ENCODE peak calls at places on chromosomes 13 and 19, in five cellular contexts. One of them, this sample, is unnamed. For H3K9me3, the result is how much of the 10 kb centered on the place peaks cover.

GRCh38 chr19:32224371-32225244 is 120.8 kb upstream of the ZNF507 start:
- DNase-seq in cardiac muscle cell: peak
- DNase-seq in right atrium auricular region: no peak
- DNase-seq in CD4-positive, alpha-beta T cell: peak
- DNase-seq in H9: peak
- DNase-seq in this sample: no peak

GRCh38 chr13:79621449-79621848 is 140.5 kb downstream of the NDFIP2 start:
- DNase-seq in cardiac muscle cell: no peak
- DNase-seq in right atrium auricular region: no peak
- DNase-seq in CD4-positive, alpha-beta T cell: no peak
- DNase-seq in H9: no peak
- DNase-seq in this sample: no peak

GRCh38 chr19:1651548-1652394 is 644 bp downstream of the TCF3 start:
- DNase-seq in cardiac muscle cell: peak
- DNase-seq in right atrium auricular region: no peak
- DNase-seq in CD4-positive, alpha-beta T cell: peak
- DNase-seq in H9: no peak
- DNase-seq in this sample: no peak

GRCh38 chr13:81408647-81409046 is 1067.7 kb upstream of the SPRY2 start:
- DNase-seq in cardiac muscle cell: no peak
- DNase-seq in right atrium auricular region: no peak
- DNase-seq in CD4-positive, alpha-beta T cell: no peak
- DNase-seq in H9: no peak
- DNase-seq in this sample: no peak

GRCh38 chr19:46723471-46723870 is 6.6 kb upstream of the PRKD2 start:
- DNase-seq in cardiac muscle cell: no peak
- DNase-seq in right atrium auricular region: no peak
- DNase-seq in CD4-positive, alpha-beta T cell: no peak
- DNase-seq in H9: no peak
- DNase-seq in this sample: no peak

GRCh38 chr13:72839831-72840426 is 58.0 kb downstream of the PIBF1 start:
- DNase-seq in cardiac muscle cell: peak
- DNase-seq in right atrium auricular region: no peak
- DNase-seq in CD4-positive, alpha-beta T cell: no peak
- DNase-seq in H9: peak
- DNase-seq in this sample: no peak

GRCh38 chr19:6058411-6059201 is 51.7 kb downstream of the RFX2 start:
- DNase-seq in cardiac muscle cell: no peak
- DNase-seq in right atrium auricular region: peak
- DNase-seq in CD4-positive, alpha-beta T cell: no peak
- DNase-seq in H9: no peak
- DNase-seq in this sample: peak

GRCh38 chr13:23810842-23811241 is 78.4 kb downstream of the MIPEP start:
- DNase-seq in cardiac muscle cell: no peak
- DNase-seq in right atrium auricular region: no peak
- DNase-seq in CD4-positive, alpha-beta T cell: no peak
- DNase-seq in H9: no peak
- DNase-seq in this sample: no peak

GRCh38 chr19:18590273-18591272 is 2.0 kb downstream of the REX1BD start:
- DNase-seq in cardiac muscle cell: peak
- DNase-seq in right atrium auricular region: peak
- DNase-seq in CD4-positive, alpha-beta T cell: no peak
- DNase-seq in H9: peak
- DNase-seq in this sample: peak

GRCh38 chr13:99218545-99218944 is 17.9 kb downstream of the UBAC2 start:
- DNase-seq in cardiac muscle cell: no peak
- DNase-seq in right atrium auricular region: peak
- DNase-seq in CD4-positive, alpha-beta T cell: no peak
- DNase-seq in H9: no peak
- DNase-seq in this sample: no peak

GRCh38 chr13:99228737-99229691 is 28.4 kb downstream of the UBAC2 start:
- DNase-seq in cardiac muscle cell: no peak
- DNase-seq in right atrium auricular region: no peak
- DNase-seq in CD4-positive, alpha-beta T cell: no peak
- DNase-seq in H9: no peak
- DNase-seq in this sample: no peak

GRCh38 chr19:33251076-33251475 is 25.4 kb upstream of the SLC7A10 start:
- DNase-seq in cardiac muscle cell: no peak
- DNase-seq in right atrium auricular region: no peak
- DNase-seq in CD4-positive, alpha-beta T cell: no peak
- DNase-seq in H9: no peak
- DNase-seq in this sample: no peak

GRCh38 chr19:3942790-3943409 is 10.0 kb downstream of the NMRK2 start:
- DNase-seq in cardiac muscle cell: no peak
- DNase-seq in right atrium auricular region: no peak
- DNase-seq in CD4-positive, alpha-beta T cell: no peak
- DNase-seq in H9: no peak
- DNase-seq in this sample: no peak

GRCh38 chr19:46946090-46946489 is 73.5 kb upstream of the NPAS1 start:
- DNase-seq in cardiac muscle cell: no peak
- DNase-seq in right atrium auricular region: no peak
- DNase-seq in CD4-positive, alpha-beta T cell: no peak
- DNase-seq in H9: no peak
- DNase-seq in this sample: no peak

GRCh38 chr13:35266412-35266811 is 210.1 kb downstream of the MAB21L1 start:
- DNase-seq in cardiac muscle cell: no peak
- DNase-seq in right atrium auricular region: no peak
- DNase-seq in CD4-positive, alpha-beta T cell: no peak
- DNase-seq in H9: no peak
- DNase-seq in this sample: no peak

GRCh38 chr13:110127986-110128511 is 178.9 kb downstream of the COL4A1 start:
- DNase-seq in cardiac muscle cell: no peak
- DNase-seq in right atrium auricular region: peak
- DNase-seq in CD4-positive, alpha-beta T cell: no peak
- DNase-seq in H9: no peak
- DNase-seq in this sample: no peak

GRCh38 chr19:49849433-49850220 is 1.3 kb upstream of the PTOV1 start:
- DNase-seq in cardiac muscle cell: no peak
- DNase-seq in right atrium auricular region: no peak
- DNase-seq in CD4-positive, alpha-beta T cell: no peak
- DNase-seq in H9: no peak
- DNase-seq in this sample: no peak

GRCh38 chr19:58406818-58407657 is 1.4 kb upstream of the ZNF584 start:
- DNase-seq in cardiac muscle cell: no peak
- DNase-seq in right atrium auricular region: no peak
- DNase-seq in CD4-positive, alpha-beta T cell: no peak
- DNase-seq in H9: peak
- DNase-seq in this sample: no peak

GRCh38 chr13:30685320-30685859 is 50.0 kb upstream of the ALOX5AP start:
- DNase-seq in cardiac muscle cell: no peak
- DNase-seq in right atrium auricular region: no peak
- DNase-seq in CD4-positive, alpha-beta T cell: no peak
- DNase-seq in H9: no peak
- DNase-seq in this sample: no peak

GRCh38 chr13:110030394-110030928 is 244.1 kb upstream of the IRS2 start:
- DNase-seq in cardiac muscle cell: no peak
- DNase-seq in right atrium auricular region: no peak
- DNase-seq in CD4-positive, alpha-beta T cell: no peak
- DNase-seq in H9: no peak
- DNase-seq in this sample: no peak

GRCh38 chr19:16588089-16588823 is 16.0 kb upstream of the SLC35E1 start:
- DNase-seq in cardiac muscle cell: peak
- DNase-seq in right atrium auricular region: no peak
- DNase-seq in CD4-positive, alpha-beta T cell: peak
- DNase-seq in H9: peak
- DNase-seq in this sample: no peak

GRCh38 chr19:52020506-52020905 is 7.7 kb downstream of the ZNF614 start:
- DNase-seq in cardiac muscle cell: no peak
- DNase-seq in right atrium auricular region: no peak
- DNase-seq in CD4-positive, alpha-beta T cell: no peak
- DNase-seq in H9: no peak
- DNase-seq in this sample: no peak

DNA sequence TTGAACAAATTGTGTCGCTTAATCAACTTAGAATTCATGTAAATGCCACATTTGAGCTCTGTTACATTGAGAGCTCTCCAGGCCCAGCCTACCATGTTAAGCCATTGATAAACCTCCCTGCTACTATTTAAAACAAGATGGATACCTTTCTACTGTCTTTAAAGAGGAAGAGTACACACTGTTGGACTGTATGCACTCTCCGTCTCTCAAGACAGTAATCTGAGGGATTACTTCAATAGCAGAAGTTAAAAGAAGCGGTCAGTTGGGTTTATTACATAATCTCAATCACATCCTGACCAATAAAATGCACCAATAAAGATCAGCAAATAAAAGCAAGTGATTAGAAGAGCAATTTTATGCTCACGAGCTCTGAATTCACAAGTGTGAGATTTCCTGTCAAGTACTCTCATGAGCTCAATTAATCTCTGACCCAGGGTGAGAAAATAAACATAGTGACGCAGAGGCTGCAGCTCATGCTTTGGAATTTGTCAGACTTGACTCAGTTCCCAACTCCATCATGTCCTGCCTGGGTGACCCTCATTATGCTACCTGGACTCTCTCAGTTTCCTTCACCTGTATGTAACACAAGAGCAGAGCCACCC is 12.3 kb downstream of the ABCC4 start:
- DNase-seq in cardiac muscle cell: no peak
- DNase-seq in right atrium auricular region: no peak
- DNase-seq in CD4-positive, alpha-beta T cell: no peak
- DNase-seq in H9: no peak
- DNase-seq in this sample: no peak
- H3K27ac ChIP-seq in cardiac muscle cell: no peak
- H3K27ac ChIP-seq in right atrium auricular region: no peak
- H3K27ac ChIP-seq in CD4-positive, alpha-beta T cell: no peak
- H3K27ac ChIP-seq in H9: no peak
- H3K27ac ChIP-seq in this sample: no peak

GRCh38 chr13:53946500-53946899 is 917.9 kb downstream of the OLFM4 start:
- DNase-seq in cardiac muscle cell: no peak
- DNase-seq in right atrium auricular region: no peak
- DNase-seq in CD4-positive, alpha-beta T cell: no peak
- DNase-seq in H9: no peak
- DNase-seq in this sample: no peak
- H3K9me3 ChIP-seq in cardiac muscle cell: under half
- H3K9me3 ChIP-seq in right atrium auricular region: under half
- H3K9me3 ChIP-seq in CD4-positive, alpha-beta T cell: under half
- H3K9me3 ChIP-seq in H9: under half
- H3K9me3 ChIP-seq in this sample: under half

DNA sequence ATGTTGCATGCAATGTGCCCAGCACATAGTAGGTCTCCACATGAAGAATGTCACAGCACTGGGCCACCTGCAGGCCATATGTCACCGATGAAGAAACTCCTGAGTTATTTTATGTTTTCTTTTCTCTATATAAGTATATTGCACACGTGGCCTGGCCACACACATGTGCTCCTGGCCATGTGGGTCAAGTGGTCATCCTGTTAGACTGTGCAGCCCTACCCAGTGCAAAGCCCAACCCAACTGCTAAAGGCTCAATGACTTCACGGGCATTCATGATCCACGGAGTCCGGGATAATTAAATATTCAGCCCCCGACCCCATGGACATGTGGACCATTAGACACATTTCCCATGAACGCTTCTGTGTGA is 163.2 kb downstream of the TEX29 start:
- DNase-seq in cardiac muscle cell: no peak
- DNase-seq in right atrium auricular region: no peak
- DNase-seq in CD4-positive, alpha-beta T cell: no peak
- DNase-seq in H9: no peak
- DNase-seq in this sample: no peak
- H3K27ac ChIP-seq in cardiac muscle cell: no peak
- H3K27ac ChIP-seq in right atrium auricular region: no peak
- H3K27ac ChIP-seq in CD4-positive, alpha-beta T cell: no peak
- H3K27ac ChIP-seq in H9: no peak
- H3K27ac ChIP-seq in this sample: no peak

DNA sequence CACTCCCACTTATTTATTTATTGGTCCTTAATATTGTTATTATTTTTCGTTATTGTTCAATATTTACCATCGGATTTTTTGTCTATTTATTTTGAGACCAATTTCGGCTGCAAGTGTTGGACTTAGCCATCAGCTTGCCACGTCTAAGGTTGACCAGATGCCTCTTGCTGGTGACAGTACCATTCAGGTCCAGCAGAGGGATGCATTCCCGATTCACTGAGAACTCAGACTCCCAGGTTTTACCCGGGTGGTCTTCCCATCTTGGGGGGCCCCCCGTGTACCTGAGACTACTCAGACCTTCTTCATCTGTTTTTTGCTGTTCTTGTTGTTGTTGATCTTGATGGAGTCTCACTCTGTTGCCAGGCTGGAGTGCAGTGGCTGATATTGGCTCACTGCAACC is 1435.2 kb downstream of the UQCRFS1 start:
- DNase-seq in cardiac muscle cell: no peak
- DNase-seq in right atrium auricular region: peak
- DNase-seq in CD4-positive, alpha-beta T cell: no peak
- DNase-seq in H9: peak
- DNase-seq in this sample: no peak
- H3K9me3 ChIP-seq in cardiac muscle cell: under half
- H3K9me3 ChIP-seq in right atrium auricular region: under half
- H3K9me3 ChIP-seq in CD4-positive, alpha-beta T cell: under half
- H3K9me3 ChIP-seq in H9: under half
- H3K9me3 ChIP-seq in this sample: under half

GRCh38 chr19:36378625-36379509 is at the start of gene ZFP14:
- DNase-seq in cardiac muscle cell: peak
- DNase-seq in right atrium auricular region: peak
- DNase-seq in CD4-positive, alpha-beta T cell: peak
- DNase-seq in H9: peak
- DNase-seq in this sample: peak
- H3K27ac ChIP-seq in cardiac muscle cell: peak
- H3K27ac ChIP-seq in right atrium auricular region: peak
- H3K27ac ChIP-seq in CD4-positive, alpha-beta T cell: peak
- H3K27ac ChIP-seq in H9: no peak
- H3K27ac ChIP-seq in this sample: peak

DNA sequence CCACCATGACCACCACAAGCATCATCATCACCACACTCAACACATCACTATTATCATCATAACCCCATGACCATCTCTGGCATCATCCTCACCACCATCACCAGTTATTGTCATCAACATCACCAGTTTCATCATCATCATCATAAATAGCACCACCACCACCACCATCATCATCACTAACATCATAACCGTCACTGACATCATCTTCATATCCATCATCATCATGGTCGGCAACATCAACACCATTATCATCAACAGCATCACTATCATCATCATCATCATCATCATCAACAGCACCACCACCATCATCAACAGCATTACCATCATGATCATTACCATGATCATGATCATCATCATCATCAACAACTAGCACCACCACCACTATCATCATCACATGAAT is 67.2 kb downstream of the MBD3L1 start:
- DNase-seq in cardiac muscle cell: no peak
- DNase-seq in right atrium auricular region: no peak
- DNase-seq in CD4-positive, alpha-beta T cell: no peak
- DNase-seq in H9: no peak
- DNase-seq in this sample: no peak
- H3K9me3 ChIP-seq in cardiac muscle cell: under half
- H3K9me3 ChIP-seq in right atrium auricular region: under half
- H3K9me3 ChIP-seq in CD4-positive, alpha-beta T cell: under half
- H3K9me3 ChIP-seq in H9: half or more
- H3K9me3 ChIP-seq in this sample: under half

GRCh38 chr19:14150041-14150769 is 13.8 kb upstream of the ASF1B start:
- DNase-seq in cardiac muscle cell: no peak
- DNase-seq in right atrium auricular region: no peak
- DNase-seq in CD4-positive, alpha-beta T cell: no peak
- DNase-seq in H9: no peak
- DNase-seq in this sample: no peak
- H3K27ac ChIP-seq in cardiac muscle cell: peak
- H3K27ac ChIP-seq in right atrium auricular region: peak
- H3K27ac ChIP-seq in CD4-positive, alpha-beta T cell: peak
- H3K27ac ChIP-seq in H9: no peak
- H3K27ac ChIP-seq in this sample: peak

This sample was measured in tibial artery.